ENCODE peak calls at places on chromosomes 3 and 15, in nine cellular contexts. A, S, N, K, T, Q, W, U and L are unnamed samples.

GRCh38 chr3:142886938-142887337 is 1.9 kb downstream of the PCOLCE2 start:
- DNase-seq in A (no peak), S (peak; percentile 40), N (no peak), K (no peak), T (no peak), Q (peak; percentile 46), W (no peak), U (no peak), L (peak; percentile 82)

GRCh38 chr3:153614563-153614962 is 452.5 kb downstream of the RAP2B start:
- DNase-seq in A (no peak), S (peak; percentile 77), N (no peak), K (no peak), T (peak; percentile 69), Q (peak; percentile 17), W (no peak), U (no peak), L (peak; percentile 87)

GRCh38 chr3:34260266-34260990 is 462.0 kb downstream of the PDCD6IP start:
- DNase-seq in A (peak; percentile 31), S (peak; percentile 61), N (no peak), K (peak; percentile 47), T (peak; percentile 6), Q (peak; percentile 89), W (no peak), U (peak; percentile 73), L (peak; percentile 7)

GRCh38 chr3:110687138-110687537 is 384.5 kb upstream of the NECTIN3 start:
- DNase-seq in A (no peak), S (no peak), N (no peak), K (no peak), T (no peak), Q (no peak), W (no peak), U (no peak), L (no peak)

GRCh38 chr3:49647741-49648140 is 26.4 kb upstream of the APEH start:
- DNase-seq in A (no peak), S (peak; percentile 11), N (no peak), K (no peak), T (no peak), Q (no peak), W (no peak), U (no peak), L (no peak)

GRCh38 chr15:64878708-64879107 is 33.0 kb upstream of the ANKDD1A start:
- DNase-seq in A (no peak), S (no peak), N (peak; percentile 85), K (no peak), T (no peak), Q (no peak), W (no peak), U (no peak), L (no peak)

GRCh38 chr3:131610174-131610573 is 107.4 kb upstream of the MRPL3 start:
- DNase-seq in A (no peak), S (no peak), N (no peak), K (no peak), T (no peak), Q (no peak), W (no peak), U (no peak), L (no peak)

GRCh38 chr15:62348528-62349087 is 183.5 kb upstream of the C2CD4B start:
- DNase-seq in A (no peak), S (no peak), N (no peak), K (no peak), T (no peak), Q (no peak), W (no peak), U (no peak), L (no peak)

GRCh38 chr3:187741403-187742350 is 3.6 kb downstream of the BCL6 start:
- DNase-seq in A (peak; percentile 72), S (peak; percentile 89), N (peak; percentile 88), K (peak; percentile 77), T (no peak), Q (peak; percentile 89), W (no peak), U (peak; percentile 82), L (no peak)

GRCh38 chr15:34759347-34759746 is 4.5 kb upstream of the GJD2 start:
- DNase-seq in A (no peak), S (no peak), N (no peak), K (no peak), T (no peak), Q (no peak), W (no peak), U (no peak), L (no peak)

DNA sequence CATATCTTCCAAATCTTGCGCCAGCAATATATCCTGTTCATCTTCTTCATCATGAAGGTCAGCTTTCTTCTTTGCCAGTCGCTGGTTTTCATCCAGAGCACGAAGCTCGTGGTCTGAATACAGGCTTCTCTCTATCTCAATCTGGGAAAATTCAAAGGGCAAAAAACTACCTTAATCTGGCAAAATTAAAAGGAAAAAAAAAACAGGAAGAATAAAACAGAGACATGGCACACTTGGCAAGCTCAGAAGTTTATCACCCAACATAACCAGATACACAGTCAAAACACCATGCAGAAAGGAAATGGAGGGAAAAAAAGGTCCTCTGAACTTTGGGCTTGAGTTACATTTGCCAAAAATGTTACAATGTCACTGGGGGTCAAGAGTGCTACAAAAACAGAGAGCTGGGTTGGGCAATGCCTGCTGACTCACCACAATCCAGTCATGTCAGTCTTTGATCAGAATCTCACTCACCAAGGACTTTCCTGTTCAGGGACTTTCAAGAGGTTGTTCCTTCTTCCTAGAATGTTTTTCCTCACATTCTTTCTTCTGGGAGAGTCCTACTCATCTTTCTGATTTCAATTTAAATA is 1.5 kb downstream of the MRPL46 start:
- DNase-seq in A (no peak), S (peak; percentile 53), N (peak; percentile 25), K (no peak), T (no peak), Q (no peak), W (no peak), U (no peak), L (peak; percentile 16)
- H3K4me3 ChIP-seq in A (no peak overlapping the region), S (no peak overlapping the region), N (no peak overlapping the region), K (no peak overlapping the region), T (peak overlapping the region; percentile 72), Q (no peak overlapping the region), W (peak overlapping the region; percentile 89), U (no peak overlapping the region), L (no peak overlapping the region)

GRCh38 chr3:192409838-192410683 is 317.3 kb downstream of the FGF12 start:
- DNase-seq in A (no peak), S (peak; percentile 18), N (no peak), K (no peak), T (no peak), Q (peak; percentile 62), W (no peak), U (no peak), L (no peak)
- TF ChIP-seq CTCF in A (no peak), S (no peak), N (no peak), K (no peak), T (no peak), Q (peak; percentile 15), W (no peak), U (no peak), L (no peak)

GRCh38 chr3:77179762-77180161 is 139.9 kb downstream of the ROBO2 start:
- DNase-seq in A (no peak), S (peak; percentile 0), N (no peak), K (no peak), T (no peak), Q (no peak), W (no peak), U (no peak), L (no peak)
- H3K4me3 ChIP-seq in A (no peak overlapping the region), S (no peak overlapping the region), N (no peak overlapping the region), K (no peak overlapping the region), T (no peak overlapping the region), Q (no peak overlapping the region), W (no peak overlapping the region), U (no peak overlapping the region), L (no peak overlapping the region)

GRCh38 chr3:37912052-37912733 is 50.5 kb downstream of the CTDSPL start:
- DNase-seq in A (no peak), S (no peak), N (no peak), K (no peak), T (no peak), Q (no peak), W (no peak), U (no peak), L (no peak)
- TF ChIP-seq CTCF in A (no peak), S (peak; percentile 19), N (no peak), K (no peak), T (peak; percentile 16), Q (no peak), W (no peak), U (no peak), L (no peak)

GRCh38 chr3:195139091-195139875 is 131.7 kb downstream of the XXYLT1 start:
- DNase-seq in A (no peak), S (no peak), N (no peak), K (no peak), T (no peak), Q (no peak), W (no peak), U (no peak), L (no peak)
- H3K4me3 ChIP-seq in A (no peak overlapping the region), S (no peak overlapping the region), N (no peak overlapping the region), K (no peak overlapping the region), T (no peak overlapping the region), Q (no peak overlapping the region), W (no peak overlapping the region), U (no peak overlapping the region), L (no peak overlapping the region)

DNA sequence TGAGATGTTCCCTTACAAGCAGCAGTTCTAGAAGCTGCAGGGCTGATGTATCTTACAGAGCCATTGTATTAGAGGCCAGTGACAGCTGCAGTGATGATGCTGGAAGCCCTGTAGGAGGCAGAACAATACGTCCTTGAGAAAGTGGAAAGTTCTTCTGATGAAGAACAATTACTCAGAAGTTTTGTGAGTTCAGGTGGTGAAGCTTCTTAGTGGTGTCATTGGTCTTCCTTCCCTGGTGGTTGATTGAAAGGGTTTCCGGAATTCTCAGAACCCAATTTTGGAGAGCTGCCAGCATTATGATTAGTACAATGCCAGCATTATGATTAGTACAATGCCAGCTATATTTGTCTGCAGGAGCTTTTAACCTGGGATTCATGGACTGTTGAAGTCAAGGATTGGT is 356.4 kb downstream of the MFSD1 start:
- DNase-seq in A (no peak), S (no peak), N (no peak), K (no peak), T (no peak), Q (no peak), W (no peak), U (no peak), L (no peak)
- TF ChIP-seq CTCF in A (no peak), S (peak; percentile 44), N (no peak), K (no peak), T (peak; percentile 4), Q (no peak), W (no peak), U (no peak), L (no peak)

GRCh38 chr15:37485056-37485455 is 384.7 kb upstream of the MEIS2 start:
- DNase-seq in A (no peak), S (no peak), N (no peak), K (no peak), T (no peak), Q (no peak), W (no peak), U (no peak), L (no peak)
- H3K4me3 ChIP-seq in A (no peak overlapping the region), S (no peak overlapping the region), N (no peak overlapping the region), K (no peak overlapping the region), T (no peak overlapping the region), Q (no peak overlapping the region), W (no peak overlapping the region), U (no peak overlapping the region), L (no peak overlapping the region)

DNA sequence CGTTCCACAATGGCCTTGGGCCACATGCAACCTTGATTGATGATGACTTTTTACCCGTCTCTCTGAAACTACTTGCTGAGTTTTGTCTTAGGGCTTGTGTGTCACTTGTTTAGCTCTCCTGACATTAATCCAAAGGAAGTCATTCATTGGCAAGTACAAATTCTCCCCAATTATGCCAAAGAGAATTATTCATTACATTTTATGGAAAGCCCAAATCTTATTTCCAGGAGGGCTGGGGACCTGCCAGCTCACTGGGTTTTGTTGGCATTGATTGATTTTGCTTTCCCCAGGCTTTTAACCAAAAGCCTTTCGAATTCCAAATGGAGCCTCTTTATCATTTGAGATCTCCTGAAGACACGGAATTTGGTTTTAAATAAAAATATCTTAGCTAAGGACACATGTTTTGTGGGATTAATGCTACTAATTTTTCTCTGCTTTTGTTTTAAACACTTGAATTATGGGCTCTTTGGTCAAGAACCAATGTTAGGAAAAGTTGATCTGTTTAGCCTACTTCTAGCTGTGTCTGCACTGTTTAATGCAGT is 40.7 kb downstream of the SERPINI1 start:
- DNase-seq in A (no peak), S (no peak), N (no peak), K (no peak), T (no peak), Q (peak; percentile 5), W (no peak), U (no peak), L (no peak)
- TF ChIP-seq CTCF in A (no peak), S (no peak), N (no peak), K (no peak), T (no peak), Q (no peak), W (no peak), U (no peak), L (no peak)